ENCODE peak calls at places on chromosomes 12 and 14, in seven cellular contexts. One of them, this sample, is unnamed.

GRCh38 chr12:58670623-58671022 is 249.7 kb downstream of the LRIG3 start:
- DNase-seq in smooth muscle cell of the brain vasculature: no peak
- DNase-seq in activated CD8-positive, alpha-beta memory T cell treated with anti-CD3 and anti-CD28 coated beads for 1 hour: no peak
- DNase-seq in lung: no peak
- DNase-seq in NCI-H2081: no peak
- DNase-seq in naive thymus-derived CD4-positive, alpha-beta T cell: no peak
- DNase-seq in RPMI8226: no peak
- DNase-seq in this sample: no peak

GRCh38 chr14:101020971-101021370 is 117.4 kb upstream of the RTL1 start:
- DNase-seq in smooth muscle cell of the brain vasculature: no peak
- DNase-seq in activated CD8-positive, alpha-beta memory T cell treated with anti-CD3 and anti-CD28 coated beads for 1 hour: no peak
- DNase-seq in lung: peak
- DNase-seq in NCI-H2081: no peak
- DNase-seq in naive thymus-derived CD4-positive, alpha-beta T cell: no peak
- DNase-seq in RPMI8226: no peak
- DNase-seq in this sample: no peak

GRCh38 chr12:8969861-8970411 is 19.4 kb upstream of the KLRG1 start:
- DNase-seq in smooth muscle cell of the brain vasculature: no peak
- DNase-seq in activated CD8-positive, alpha-beta memory T cell treated with anti-CD3 and anti-CD28 coated beads for 1 hour: no peak
- DNase-seq in lung: no peak
- DNase-seq in NCI-H2081: no peak
- DNase-seq in naive thymus-derived CD4-positive, alpha-beta T cell: no peak
- DNase-seq in RPMI8226: no peak
- DNase-seq in this sample: no peak

GRCh38 chr12:46963977-46964376 is 115.4 kb upstream of the PCED1B start:
- DNase-seq in smooth muscle cell of the brain vasculature: no peak
- DNase-seq in activated CD8-positive, alpha-beta memory T cell treated with anti-CD3 and anti-CD28 coated beads for 1 hour: no peak
- DNase-seq in lung: no peak
- DNase-seq in NCI-H2081: no peak
- DNase-seq in naive thymus-derived CD4-positive, alpha-beta T cell: no peak
- DNase-seq in RPMI8226: no peak
- DNase-seq in this sample: no peak

GRCh38 chr12:113604666-113605065 is 133.0 kb upstream of the LHX5 start:
- DNase-seq in smooth muscle cell of the brain vasculature: no peak
- DNase-seq in activated CD8-positive, alpha-beta memory T cell treated with anti-CD3 and anti-CD28 coated beads for 1 hour: no peak
- DNase-seq in lung: no peak
- DNase-seq in NCI-H2081: no peak
- DNase-seq in naive thymus-derived CD4-positive, alpha-beta T cell: no peak
- DNase-seq in RPMI8226: no peak
- DNase-seq in this sample: no peak

GRCh38 chr12:56221233-56221756 is 427 bp downstream of the RNF41 start:
- DNase-seq in smooth muscle cell of the brain vasculature: no peak
- DNase-seq in activated CD8-positive, alpha-beta memory T cell treated with anti-CD3 and anti-CD28 coated beads for 1 hour: no peak
- DNase-seq in lung: peak
- DNase-seq in NCI-H2081: no peak
- DNase-seq in naive thymus-derived CD4-positive, alpha-beta T cell: no peak
- DNase-seq in RPMI8226: no peak
- DNase-seq in this sample: no peak

GRCh38 chr12:130710733-130711080 is 5.4 kb downstream of the RIMBP2 start:
- DNase-seq in smooth muscle cell of the brain vasculature: no peak
- DNase-seq in activated CD8-positive, alpha-beta memory T cell treated with anti-CD3 and anti-CD28 coated beads for 1 hour: no peak
- DNase-seq in lung: no peak
- DNase-seq in NCI-H2081: no peak
- DNase-seq in naive thymus-derived CD4-positive, alpha-beta T cell: no peak
- DNase-seq in RPMI8226: no peak
- DNase-seq in this sample: no peak

GRCh38 chr14:43252866-43253265 is 1254.2 kb downstream of the FSCB start:
- DNase-seq in smooth muscle cell of the brain vasculature: no peak
- DNase-seq in activated CD8-positive, alpha-beta memory T cell treated with anti-CD3 and anti-CD28 coated beads for 1 hour: no peak
- DNase-seq in lung: no peak
- DNase-seq in NCI-H2081: no peak
- DNase-seq in naive thymus-derived CD4-positive, alpha-beta T cell: no peak
- DNase-seq in RPMI8226: no peak
- DNase-seq in this sample: no peak

GRCh38 chr12:12379831-12380730 is 23.2 kb downstream of the BORCS5 start:
- DNase-seq in smooth muscle cell of the brain vasculature: no peak
- DNase-seq in activated CD8-positive, alpha-beta memory T cell treated with anti-CD3 and anti-CD28 coated beads for 1 hour: no peak
- DNase-seq in lung: no peak
- DNase-seq in NCI-H2081: no peak
- DNase-seq in naive thymus-derived CD4-positive, alpha-beta T cell: peak
- DNase-seq in RPMI8226: no peak
- DNase-seq in this sample: no peak

GRCh38 chr14:95248422-95248821 is 71.3 kb downstream of the CLMN start:
- DNase-seq in smooth muscle cell of the brain vasculature: no peak
- DNase-seq in activated CD8-positive, alpha-beta memory T cell treated with anti-CD3 and anti-CD28 coated beads for 1 hour: no peak
- DNase-seq in lung: no peak
- DNase-seq in NCI-H2081: no peak
- DNase-seq in naive thymus-derived CD4-positive, alpha-beta T cell: no peak
- DNase-seq in RPMI8226: no peak
- DNase-seq in this sample: no peak

GRCh38 chr12:87464565-87464964 is 564.6 kb downstream of the C12orf50 start:
- DNase-seq in smooth muscle cell of the brain vasculature: no peak
- DNase-seq in activated CD8-positive, alpha-beta memory T cell treated with anti-CD3 and anti-CD28 coated beads for 1 hour: no peak
- DNase-seq in lung: no peak
- DNase-seq in NCI-H2081: no peak
- DNase-seq in naive thymus-derived CD4-positive, alpha-beta T cell: no peak
- DNase-seq in RPMI8226: no peak
- DNase-seq in this sample: no peak

GRCh38 chr12:67026847-67027246 is 242.3 kb upstream of the CAND1 start:
- DNase-seq in smooth muscle cell of the brain vasculature: no peak
- DNase-seq in activated CD8-positive, alpha-beta memory T cell treated with anti-CD3 and anti-CD28 coated beads for 1 hour: no peak
- DNase-seq in lung: no peak
- DNase-seq in NCI-H2081: no peak
- DNase-seq in naive thymus-derived CD4-positive, alpha-beta T cell: no peak
- DNase-seq in RPMI8226: no peak
- DNase-seq in this sample: no peak

GRCh38 chr14:106844608-106845285 is 1318.4 kb downstream of the TMEM121 start:
- DNase-seq in smooth muscle cell of the brain vasculature: no peak
- DNase-seq in activated CD8-positive, alpha-beta memory T cell treated with anti-CD3 and anti-CD28 coated beads for 1 hour: peak
- DNase-seq in lung: peak
- DNase-seq in NCI-H2081: no peak
- DNase-seq in naive thymus-derived CD4-positive, alpha-beta T cell: peak
- DNase-seq in RPMI8226: no peak
- DNase-seq in this sample: no peak

GRCh38 chr12:15253990-15254389 is 32.8 kb upstream of the RERG start:
- DNase-seq in smooth muscle cell of the brain vasculature: no peak
- DNase-seq in activated CD8-positive, alpha-beta memory T cell treated with anti-CD3 and anti-CD28 coated beads for 1 hour: no peak
- DNase-seq in lung: no peak
- DNase-seq in NCI-H2081: no peak
- DNase-seq in naive thymus-derived CD4-positive, alpha-beta T cell: no peak
- DNase-seq in RPMI8226: no peak
- DNase-seq in this sample: no peak

GRCh38 chr14:103074699-103075341 is 9.2 kb upstream of the LBHD2 start:
- DNase-seq in smooth muscle cell of the brain vasculature: no peak
- DNase-seq in activated CD8-positive, alpha-beta memory T cell treated with anti-CD3 and anti-CD28 coated beads for 1 hour: no peak
- DNase-seq in lung: peak
- DNase-seq in NCI-H2081: no peak
- DNase-seq in naive thymus-derived CD4-positive, alpha-beta T cell: no peak
- DNase-seq in RPMI8226: no peak
- DNase-seq in this sample: no peak

This sample was measured in SK-N-MC.